ENCODE peak calls at places on chromosomes 4 and X, in six cellular contexts. B, K, H, N, S and T are unnamed samples.

GRCh38 chr4:112196446-112196845 is 35.1 kb upstream of the AP1AR start:
- DNase-seq in K (no peak), B (peak), H (no peak), N (no peak), S (no peak), T (no peak)

GRCh38 chr4:6834867-6835266 is 52.3 kb downstream of the KIAA0232 start:
- DNase-seq in H (no peak), S (no peak), B (peak), K (no peak), N (no peak), T (no peak)

GRCh38 chr4:102008711-102009110 is 218.2 kb downstream of the BANK1 start:
- DNase-seq in B (no peak), H (no peak), S (no peak), N (peak), K (no peak), T (no peak)

GRCh38 chrX:1661048-1661921 is 46.4 kb downstream of the ASMT start:
- DNase-seq in K (peak), N (no peak), S (peak), H (peak), B (no peak), T (peak)

GRCh38 chr4:130336585-130337217 is 1240.7 kb downstream of the C4orf33 start:
- DNase-seq in H (no peak), S (peak), N (peak), B (peak), K (no peak), T (no peak)

GRCh38 chr4:137541181-137541580 is 8.9 kb upstream of the PCDH18 start:
- DNase-seq in H (no peak), K (no peak), S (no peak), N (no peak), B (no peak), T (no peak)

GRCh38 chrX:34848281-34848680 is 94.3 kb upstream of the FAM47B start:
- DNase-seq in N (peak), K (no peak), B (peak), S (no peak), H (no peak), T (no peak)

GRCh38 chr4:138961687-138962086 is 53.9 kb upstream of the NOCT start:
- DNase-seq in S (no peak), H (no peak), K (no peak), N (no peak), B (peak), T (no peak)

GRCh38 chrX:141176586-141177451 is at the start of gene LDOC1:
- DNase-seq in S (no peak), H (peak), K (peak), B (peak), N (peak), T (peak)

GRCh38 chrX:103417370-103417769 is 41.0 kb downstream of the BEX3 start:
- DNase-seq in H (no peak), N (no peak), S (no peak), K (no peak), B (no peak), T (no peak)

GRCh38 chrX:47179221-47179927 is 14.3 kb upstream of the UBA1 start:
- DNase-seq in N (peak), B (peak), K (peak), H (no peak), S (no peak), T (no peak)

GRCh38 chr4:107094332-107094731 is 58.2 kb upstream of the DKK2 start:
- DNase-seq in N (peak), B (peak), S (peak), K (no peak), H (no peak), T (peak)

GRCh38 chr4:67713531-67714247 is 12.7 kb upstream of the UBA6 start:
- DNase-seq in N (peak), H (no peak), S (no peak), B (peak), K (no peak), T (no peak)

GRCh38 chrX:134186362-134187121 is 50.4 kb upstream of the CCDC160 start:
- DNase-seq in N (no peak), H (peak), K (no peak), S (peak), B (no peak), T (peak)

GRCh38 chr4:186149872-186150271 is 41.5 kb upstream of the CYP4V2 start:
- DNase-seq in K (peak), B (peak), H (peak), N (peak), S (peak), T (no peak)

DNA sequence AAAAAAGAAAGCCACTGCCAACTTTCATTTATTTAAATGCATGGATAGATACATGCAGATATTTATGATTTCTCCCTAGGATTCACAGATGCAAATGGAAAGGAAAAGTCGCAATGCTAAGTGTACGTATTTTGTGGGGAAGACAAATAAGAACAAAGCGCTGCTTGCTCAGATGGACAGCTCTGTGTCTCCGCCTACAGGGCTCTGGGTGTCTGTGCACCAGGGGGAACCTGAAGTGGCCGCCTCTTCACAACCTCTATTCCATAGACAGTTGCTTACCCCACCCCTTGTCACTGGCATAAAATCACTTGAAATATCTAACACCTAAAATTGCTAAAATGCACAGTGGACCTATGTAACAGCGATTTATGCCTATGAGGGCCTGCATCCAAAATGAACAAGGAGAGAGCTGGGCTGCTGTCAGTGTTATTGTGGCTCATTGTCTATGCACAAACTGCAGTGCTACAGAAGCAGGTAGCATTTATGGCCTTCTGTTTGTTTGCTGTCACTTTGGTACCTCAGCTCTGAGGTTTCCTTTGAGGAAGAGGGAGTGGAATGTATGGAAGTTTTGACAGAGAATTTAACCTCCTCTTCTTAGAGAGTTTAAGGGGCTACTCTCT is 58.6 kb upstream of the PAGE1 start:
- DNase-seq in N (peak), H (peak), K (no peak), B (peak), S (peak), T (peak)
- TF ChIP-seq CTCF in N (peak), H (peak), K (peak), B (peak), S (peak), T (peak)

DNA sequence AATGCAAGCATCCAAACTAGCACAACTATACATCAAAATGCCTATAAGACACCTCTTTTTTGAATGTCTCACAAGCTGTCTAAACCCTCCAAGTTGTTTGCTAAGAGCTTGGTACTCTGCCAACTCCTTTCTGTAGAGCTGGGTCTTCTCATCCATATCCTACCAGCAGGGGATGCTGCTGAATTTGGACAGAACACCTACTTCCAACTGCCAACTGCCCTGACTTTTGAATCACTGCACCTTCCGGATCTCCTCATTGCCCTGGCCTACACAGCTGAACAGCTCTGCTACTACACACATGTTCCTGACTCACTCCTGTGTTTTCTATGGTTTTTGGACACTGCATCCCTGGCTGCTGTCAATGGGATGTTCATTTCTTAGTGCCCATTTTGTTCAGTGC is 18.7 kb downstream of the FAM184B start:
- DNase-seq in B (peak), H (no peak), K (no peak), S (peak), N (peak), T (no peak)
- TF ChIP-seq CTCF in B (peak), H (no peak), K (no peak), S (peak), N (peak), T (no peak)

DNA sequence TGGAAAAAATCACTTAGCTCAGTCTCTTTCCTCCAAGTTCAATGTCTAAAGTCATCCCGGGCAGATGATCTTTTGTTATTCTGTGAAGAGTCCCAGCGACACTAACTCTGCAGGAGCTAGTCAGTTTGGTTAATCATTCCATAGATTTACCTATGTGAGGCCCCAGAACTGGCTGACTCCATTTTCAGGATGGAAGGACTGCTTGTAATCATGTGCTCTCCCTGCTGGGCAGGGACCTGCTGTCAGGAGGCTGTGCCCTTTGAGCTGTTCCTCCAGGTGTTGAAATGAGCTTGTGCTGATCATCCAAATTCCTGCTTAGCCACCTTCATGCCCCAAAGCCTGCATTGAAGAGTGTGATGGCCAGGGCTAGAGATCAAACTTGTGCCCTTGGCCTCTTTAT is 169.8 kb downstream of the NHS start:
- DNase-seq in B (no peak), H (no peak), K (no peak), N (no peak), S (no peak), T (no peak)
- TF ChIP-seq CTCF in B (no peak), H (no peak), K (no peak), N (no peak), S (no peak), T (no peak)

GRCh38 chr4:17642404-17642783 is 28.0 kb downstream of the MED28 start:
- DNase-seq in N (no peak), S (no peak), B (no peak), H (no peak), K (no peak), T (no peak)

GRCh38 chr4:17650404-17650803 is 36.0 kb downstream of the MED28 start:
- DNase-seq in K (no peak), B (no peak), H (no peak), S (no peak), N (no peak), T (no peak)

GRCh38 chr4:17647176-17647806 is 32.9 kb downstream of the MED28 start:
- DNase-seq in S (no peak), K (no peak), H (no peak), B (no peak), N (no peak), T (no peak)

GRCh38 chr4:17646693-17647092 is 32.3 kb downstream of the MED28 start:
- DNase-seq in N (no peak), B (no peak), H (no peak), K (no peak), S (no peak), T (no peak)

DNA sequence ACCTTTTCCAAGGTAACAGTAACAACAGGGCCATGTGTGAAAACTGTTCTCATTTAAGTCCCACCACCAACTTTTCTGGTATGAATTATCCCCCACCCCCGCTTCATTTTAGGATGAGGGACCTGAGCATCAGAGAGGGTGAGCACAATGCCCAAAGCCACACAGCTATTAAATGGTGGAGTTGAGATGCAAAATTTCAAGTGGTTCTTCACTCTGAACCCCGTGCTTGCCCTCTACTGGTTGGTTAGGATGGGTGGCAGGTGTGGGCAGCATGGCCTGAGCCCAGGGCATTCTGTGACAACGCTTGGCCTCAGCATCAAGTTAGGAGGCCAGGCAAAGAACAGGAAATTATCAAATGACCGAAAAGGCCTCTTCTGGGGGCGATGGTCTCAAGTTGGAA is 33.5 kb downstream of the MED28 start:
- DNase-seq in N (no peak), B (no peak), K (no peak), S (no peak), H (no peak), T (no peak)
- TF ChIP-seq CTCF in N (no peak), B (no peak), K (no peak), S (no peak), H (no peak), T (no peak)

GRCh38 chrX:44306336-44306735 is 37.1 kb downstream of the EFHC2 start:
- DNase-seq in B (peak), H (no peak), N (peak), S (no peak), K (no peak), T (no peak)

GRCh38 chrX:44308869-44309268 is 34.6 kb downstream of the EFHC2 start:
- DNase-seq in H (no peak), S (no peak), K (no peak), B (no peak), N (no peak), T (no peak)

GRCh38 chrX:44305921-44306320 is 37.6 kb downstream of the EFHC2 start:
- DNase-seq in S (no peak), N (no peak), K (no peak), H (no peak), B (no peak), T (no peak)

GRCh38 chrX:44299177-44299576 is 44.3 kb downstream of the EFHC2 start:
- DNase-seq in K (no peak), H (no peak), B (no peak), N (no peak), S (no peak), T (no peak)

GRCh38 chrX:44303119-44303518 is 40.4 kb downstream of the EFHC2 start:
- DNase-seq in K (no peak), H (no peak), B (no peak), S (no peak), N (no peak), T (no peak)
- TF ChIP-seq CTCF in K (no peak), H (no peak), B (no peak), S (no peak), N (no peak), T (no peak)

GRCh38 chrX:95889279-95889678 is 795.4 kb upstream of the DIAPH2 start:
- DNase-seq in S (no peak), K (no peak), N (no peak), H (peak), B (no peak), T (no peak)
- TF ChIP-seq CTCF in S (no peak), K (no peak), N (no peak), H (peak), B (no peak), T (no peak)

GRCh38 chrX:68579810-68580209 is 67.7 kb upstream of the STARD8 start:
- DNase-seq in S (no peak), K (no peak), H (no peak), N (no peak), B (no peak), T (no peak)

GRCh38 chrX:68570598-68570997 is 71.7 kb downstream of the YIPF6 start:
- DNase-seq in N (no peak), H (no peak), K (no peak), B (no peak), S (no peak), T (no peak)

GRCh38 chrX:68571292-68572256 is 72.7 kb downstream of the YIPF6 start:
- DNase-seq in S (peak), N (peak), B (peak), K (no peak), H (no peak), T (peak)

DNA sequence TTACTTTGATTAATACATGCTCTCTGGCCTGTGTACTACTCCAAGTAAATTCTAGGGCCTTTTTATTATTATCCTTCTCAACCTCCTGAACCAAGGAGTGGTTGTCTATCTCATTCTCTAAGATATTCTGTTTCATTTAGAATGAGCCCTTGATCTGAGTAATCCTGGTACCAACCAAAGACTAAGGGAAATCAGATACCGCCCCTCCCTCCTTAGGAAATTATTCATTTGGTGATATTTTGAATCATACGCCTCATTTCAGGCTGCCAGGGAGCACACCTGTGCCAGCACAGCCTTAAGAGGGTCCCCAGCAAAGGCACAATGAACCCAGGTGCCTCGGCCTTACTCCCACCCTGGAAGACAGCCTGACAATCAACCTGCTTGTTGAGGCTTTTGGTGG is 73.2 kb upstream of the STARD8 start:
- DNase-seq in K (no peak), S (no peak), H (no peak), B (no peak), N (no peak), T (no peak)
- TF ChIP-seq CTCF in K (no peak), S (no peak), H (no peak), B (no peak), N (no peak), T (no peak)

DNA sequence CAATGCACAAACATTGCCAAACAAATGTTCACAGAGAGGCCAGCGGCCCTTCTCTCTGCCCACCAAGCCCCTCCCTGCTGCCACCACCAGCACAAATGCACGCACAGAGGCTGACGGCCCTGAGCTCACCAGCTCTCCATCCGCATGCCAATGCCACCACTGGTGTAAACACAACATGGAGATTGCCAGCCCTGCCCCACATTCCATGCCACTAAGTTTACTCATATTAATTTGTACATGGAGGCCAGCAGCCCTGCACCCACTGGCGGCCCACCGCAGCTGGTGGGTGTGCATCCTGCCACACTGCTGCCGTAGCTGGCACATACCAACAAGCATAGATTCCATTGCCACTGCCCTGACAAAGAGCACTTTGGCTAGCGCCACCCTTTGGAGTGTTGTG is 124.0 kb downstream of the CYLC1 start:
- DNase-seq in N (no peak), H (no peak), K (no peak), B (no peak), S (no peak), T (no peak)
- TF ChIP-seq CTCF in N (no peak), H (no peak), K (no peak), B (no peak), S (no peak), T (no peak)

GRCh38 chrX:112941209-112941788 is 100.7 kb upstream of the AMOT start:
- DNase-seq in B (no peak), N (no peak), S (peak), H (no peak), K (no peak), T (peak)
- TF ChIP-seq CTCF in B (no peak), N (no peak), S (peak), H (peak), K (no peak), T (no peak)